ENCODE peak calls at places on chromosomes 1 and 21, in six cellular contexts. A, Q, Y, C, P and Z are unnamed samples.
A peak's percentile ranks its signal among the peaks of the same experiment; 100 is the strongest.

GRCh38 chr1:110320168-110320518 is 19.0 kb upstream of the RBM15 start:
- DNase-seq in A (no peak), Q (no peak), Y (no peak), C (no peak), P (no peak), Z (no peak)

GRCh38 chr1:2125375-2126211 is 69.0 kb downstream of the FAAP20 start:
- DNase-seq in A (no peak), Q (no peak), Y (no peak), C (no peak), P (no peak), Z (no peak)

GRCh38 chr21:32278068-32278467 is 781 bp downstream of the MIS18A start:
- DNase-seq in A (no peak), Q (no peak), Y (no peak), C (no peak), P (no peak), Z (no peak)

GRCh38 chr1:2046953-2047748 is 3.1 kb upstream of the PRKCZ start:
- DNase-seq in A (no peak), Q (no peak), Y (no peak), C (no peak), P (peak; percentile 80), Z (no peak)

GRCh38 chr1:31084782-31085569 is 19.5 kb upstream of the PUM1 start:
- DNase-seq in A (no peak), Q (no peak), Y (no peak), C (no peak), P (no peak), Z (no peak)

GRCh38 chr1:91221017-91221416 is 183.6 kb downstream of the HFM1 start:
- DNase-seq in A (no peak), Q (no peak), Y (no peak), C (no peak), P (no peak), Z (no peak)

GRCh38 chr1:59431566-59432294 is 134.8 kb downstream of the FGGY start:
- DNase-seq in A (no peak), Q (no peak), Y (no peak), C (no peak), P (no peak), Z (no peak)

GRCh38 chr1:33433509-33434362 is 2.8 kb upstream of the PHC2 start:
- DNase-seq in A (peak; percentile 57), Q (no peak), Y (no peak), C (no peak), P (peak; percentile 54), Z (no peak)

GRCh38 chr1:68011786-68012375 is 38.5 kb downstream of the DIRAS3 start:
- DNase-seq in A (no peak), Q (no peak), Y (no peak), C (no peak), P (no peak), Z (peak; percentile 72)

GRCh38 chr1:245953876-245954660 is 553.0 kb downstream of the SMYD3 start:
- DNase-seq in A (no peak), Q (peak; percentile 49), Y (no peak), C (no peak), P (no peak), Z (no peak)

GRCh38 chr1:193111641-193112090 is 6.5 kb upstream of the GLRX2 start:
- DNase-seq in A (no peak), Q (no peak), Y (no peak), C (no peak), P (no peak), Z (no peak)

GRCh38 chr1:2416403-2416802 is 4.0 kb upstream of the PEX10 start:
- DNase-seq in A (no peak), Q (peak; percentile 18), Y (no peak), C (peak; percentile 79), P (peak; percentile 68), Z (no peak)

GRCh38 chr1:235297579-235297978 is 30.4 kb downstream of the ARID4B start:
- DNase-seq in A (no peak), Q (peak; percentile 83), Y (no peak), C (no peak), P (no peak), Z (no peak)

GRCh38 chr1:55536466-55536865 is 321.3 kb upstream of the USP24 start:
- DNase-seq in A (no peak), Q (no peak), Y (no peak), C (no peak), P (no peak), Z (no peak)

GRCh38 chr1:38375035-38375434 is 328.4 kb upstream of the POU3F1 start:
- DNase-seq in A (no peak), Q (no peak), Y (no peak), C (no peak), P (no peak), Z (no peak)

GRCh38 chr1:52727114-52727586 is 897 bp downstream of the ZYG11B start:
- DNase-seq in A (no peak), Q (no peak), Y (no peak), C (no peak), P (peak; percentile 27), Z (no peak)

GRCh38 chr1:44554706-44555105 is 119.6 kb downstream of the TMEM53 start:
- DNase-seq in A (no peak), Q (no peak), Y (no peak), C (no peak), P (no peak), Z (no peak)

GRCh38 chr1:35885961-35886558 is 3.1 kb downstream of the AGO1 start:
- DNase-seq in A (no peak), Q (no peak), Y (peak; percentile 91), C (no peak), P (no peak), Z (no peak)

GRCh38 chr1:53568540-53568939 is 109.3 kb downstream of the DMRTB1 start:
- DNase-seq in A (no peak), Q (no peak), Y (no peak), C (no peak), P (no peak), Z (no peak)

GRCh38 chr1:98056781-98057180 is 135.9 kb upstream of the DPYD start:
- DNase-seq in A (no peak), Q (no peak), Y (no peak), C (no peak), P (no peak), Z (no peak)

GRCh38 chr1:234907585-234908457 is 220.8 kb downstream of the TOMM20 start:
- DNase-seq in A (no peak), Q (no peak), Y (no peak), C (no peak), P (no peak), Z (no peak)

GRCh38 chr21:45818904-45819285 is 162.7 kb upstream of the COL6A1 start:
- DNase-seq in A (no peak), Q (peak; percentile 10), Y (no peak), C (peak; percentile 48), P (no peak), Z (no peak)

GRCh38 chr1:115134850-115135484 is 45.7 kb upstream of the TSPAN2 start:
- DNase-seq in A (no peak), Q (no peak), Y (no peak), C (no peak), P (no peak), Z (no peak)

GRCh38 chr1:147162093-147162492 is 10.2 kb downstream of the PRKAB2 start:
- DNase-seq in A (no peak), Q (no peak), Y (no peak), C (no peak), P (no peak), Z (no peak)

GRCh38 chr1:174902531-174903099 is 97.1 kb upstream of the CACYBP start:
- DNase-seq in A (no peak), Q (no peak), Y (no peak), C (no peak), P (no peak), Z (no peak)

GRCh38 chr1:201418461-201418860 is 3.1 kb downstream of the TNNI1 start:
- DNase-seq in A (no peak), Q (no peak), Y (no peak), C (no peak), P (no peak), Z (no peak)

GRCh38 chr1:27539901-27540861 is 50.2 kb upstream of the WASF2 start:
- DNase-seq in A (no peak), Q (no peak), Y (no peak), C (no peak), P (peak; percentile 62), Z (no peak)

GRCh38 chr1:38140025-38140487 is 93.5 kb upstream of the POU3F1 start:
- DNase-seq in A (no peak), Q (no peak), Y (no peak), C (no peak), P (no peak), Z (no peak)

DNA sequence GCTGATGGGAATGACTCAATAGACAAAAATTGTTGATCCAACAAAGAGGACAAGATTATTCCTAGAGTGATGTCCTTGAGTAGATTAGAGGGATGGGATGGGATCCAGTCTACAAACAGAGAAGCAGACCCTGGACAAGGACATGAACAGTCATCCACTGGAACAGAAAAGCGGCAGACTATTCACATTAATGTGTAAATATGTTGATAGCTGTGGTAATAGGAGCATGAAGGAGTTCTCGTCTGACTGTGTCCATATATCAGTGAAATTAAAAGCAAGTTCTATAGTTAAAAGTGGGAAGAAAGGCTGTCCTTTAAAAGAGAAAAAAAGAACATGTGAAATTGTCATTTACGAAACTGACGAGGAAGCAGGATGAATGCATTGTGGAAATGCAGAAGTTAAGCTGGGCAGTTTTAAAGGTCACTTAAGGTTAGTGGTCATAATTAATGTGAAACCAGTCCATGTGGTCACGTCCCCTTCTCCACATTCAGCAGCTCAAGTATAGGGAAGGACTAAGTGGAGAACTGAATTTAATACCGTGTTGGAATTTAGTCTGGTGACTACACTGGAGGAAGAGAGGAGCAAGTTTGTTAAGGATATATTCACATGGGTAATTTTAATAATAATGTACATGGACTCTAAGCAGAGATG is 62.1 kb downstream of the PIK3R3 start:
- DNase-seq in A (no peak), Q (no peak), Y (no peak), C (no peak), P (no peak), Z (no peak)
- H3K27ac ChIP-seq in A (no peak overlapping the region), Q (no peak overlapping the region), Y (no peak overlapping the region), C (no peak overlapping the region), P (no peak overlapping the region), Z (no peak overlapping the region)

GRCh38 chr1:119790481-119791198 is 20.6 kb downstream of the REG4 start:
- DNase-seq in A (no peak), Q (no peak), Y (no peak), C (no peak), P (peak; percentile 68), Z (no peak)
- H3K27ac ChIP-seq in A (no peak overlapping the region), Q (no peak overlapping the region), Y (no peak overlapping the region), C (no peak overlapping the region), P (peak overlapping the region; percentile 68), Z (no peak overlapping the region)

GRCh38 chr1:182952677-182953444 is at the start of gene SHCBP1L:
- DNase-seq in A (no peak), Q (no peak), Y (no peak), C (no peak), P (no peak), Z (no peak)
- H3K27ac ChIP-seq in A (no peak within 1 kb of the TSS), Q (no peak within 1 kb of the TSS), Y (no peak within 1 kb of the TSS), C (no peak within 1 kb of the TSS), P (no peak within 1 kb of the TSS), Z (no peak within 1 kb of the TSS)

GRCh38 chr1:243917863-243918565 is 68.0 kb upstream of the AKT3 start:
- DNase-seq in A (peak; percentile 17), Q (no peak), Y (no peak), C (no peak), P (no peak), Z (no peak)
- H3K27ac ChIP-seq in A (no peak overlapping the region), Q (no peak overlapping the region), Y (peak overlapping the region; percentile 97), C (no peak overlapping the region), P (no peak overlapping the region), Z (peak overlapping the region; percentile 38)

DNA sequence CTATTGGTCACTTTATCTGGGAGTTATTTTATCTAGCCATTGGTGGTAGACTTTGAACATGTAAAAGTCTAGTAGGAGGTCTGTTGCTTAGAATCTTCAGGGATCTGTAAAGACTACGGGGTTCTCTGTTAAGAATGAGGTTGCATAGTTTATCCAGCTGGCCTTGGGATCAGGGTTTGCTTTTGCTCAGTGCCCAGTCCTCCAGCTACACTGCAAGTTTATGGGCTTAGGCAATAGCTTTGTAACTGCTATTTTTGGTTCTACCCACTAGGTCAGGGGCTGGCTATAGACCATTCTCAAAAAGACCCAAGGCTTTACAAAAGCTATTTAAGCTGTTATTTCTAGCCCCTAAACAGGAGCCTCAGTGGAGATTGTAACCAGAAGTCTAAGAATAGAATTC is 9.8 kb downstream of the SH3GLB1 start:
- DNase-seq in A (no peak), Q (no peak), Y (no peak), C (no peak), P (no peak), Z (no peak)
- H3K27ac ChIP-seq in A (no peak overlapping the region), Q (peak overlapping the region; percentile 76), Y (no peak overlapping the region), C (peak overlapping the region; percentile 22), P (no peak overlapping the region), Z (peak overlapping the region; percentile 20)